ENCODE peak calls at places on chromosomes 7 and 10, in six cellular contexts. One of them, this sample, is unnamed.

GRCh38 chr10:132964231-132964630 is 21.9 kb upstream of the CFAP46 start:
- DNase-seq in WTC11: no peak
- DNase-seq in fibroblast of mammary gland: no peak
- DNase-seq in H7: no peak
- DNase-seq in cardiac muscle cell: no peak
- DNase-seq in nucleus accumbens: no peak
- DNase-seq in this sample: no peak

GRCh38 chr7:85186521-85187241 is at the start of gene SEMA3D:
- DNase-seq in cardiac muscle cell: peak
- DNase-seq in WTC11: peak
- DNase-seq in fibroblast of mammary gland: peak
- DNase-seq in H7: peak
- DNase-seq in nucleus accumbens: peak
- DNase-seq in this sample: peak

GRCh38 chr10:72925951-72926465 is 28.6 kb downstream of the PLA2G12B start:
- DNase-seq in nucleus accumbens: no peak
- DNase-seq in cardiac muscle cell: no peak
- DNase-seq in WTC11: no peak
- DNase-seq in H7: no peak
- DNase-seq in fibroblast of mammary gland: no peak
- DNase-seq in this sample: no peak

GRCh38 chr10:45495438-45496152 is 121.6 kb downstream of the ALOX5 start:
- DNase-seq in H7: no peak
- DNase-seq in fibroblast of mammary gland: peak
- DNase-seq in nucleus accumbens: no peak
- DNase-seq in WTC11: no peak
- DNase-seq in cardiac muscle cell: no peak
- DNase-seq in this sample: no peak

GRCh38 chr7:102203218-102203617 is 83.5 kb upstream of the SH2B2 start:
- DNase-seq in WTC11: no peak
- DNase-seq in nucleus accumbens: no peak
- DNase-seq in H7: no peak
- DNase-seq in cardiac muscle cell: no peak
- DNase-seq in fibroblast of mammary gland: peak
- DNase-seq in this sample: no peak

GRCh38 chr10:99548041-99548530 is 15.3 kb downstream of the NKX2-3 start:
- DNase-seq in cardiac muscle cell: no peak
- DNase-seq in WTC11: peak
- DNase-seq in fibroblast of mammary gland: peak
- DNase-seq in nucleus accumbens: no peak
- DNase-seq in H7: peak
- DNase-seq in this sample: no peak

GRCh38 chr7:2738110-2738509 is 50.1 kb downstream of the AMZ1 start:
- DNase-seq in nucleus accumbens: no peak
- DNase-seq in H7: peak
- DNase-seq in WTC11: peak
- DNase-seq in fibroblast of mammary gland: peak
- DNase-seq in cardiac muscle cell: no peak
- DNase-seq in this sample: no peak

GRCh38 chr7:47045169-47045568 is 536.7 kb downstream of the TNS3 start:
- DNase-seq in nucleus accumbens: no peak
- DNase-seq in WTC11: no peak
- DNase-seq in cardiac muscle cell: peak
- DNase-seq in fibroblast of mammary gland: no peak
- DNase-seq in H7: no peak
- DNase-seq in this sample: no peak

GRCh38 chr7:18610331-18610948 is 114.9 kb downstream of the HDAC9 start:
- DNase-seq in H7: peak
- DNase-seq in cardiac muscle cell: peak
- DNase-seq in fibroblast of mammary gland: peak
- DNase-seq in nucleus accumbens: no peak
- DNase-seq in WTC11: peak
- DNase-seq in this sample: peak

GRCh38 chr10:103706760-103707159 is 148.6 kb downstream of the SH3PXD2A start:
- DNase-seq in cardiac muscle cell: no peak
- DNase-seq in nucleus accumbens: no peak
- DNase-seq in fibroblast of mammary gland: no peak
- DNase-seq in WTC11: no peak
- DNase-seq in H7: peak
- DNase-seq in this sample: peak

GRCh38 chr7:120996333-120996982 is 7.9 kb downstream of the CPED1 start:
- DNase-seq in H7: no peak
- DNase-seq in WTC11: no peak
- DNase-seq in nucleus accumbens: no peak
- DNase-seq in fibroblast of mammary gland: peak
- DNase-seq in cardiac muscle cell: no peak
- DNase-seq in this sample: no peak

GRCh38 chr10:17607603-17608332 is 9.4 kb downstream of the HACD1 start:
- DNase-seq in nucleus accumbens: no peak
- DNase-seq in WTC11: no peak
- DNase-seq in cardiac muscle cell: peak
- DNase-seq in fibroblast of mammary gland: peak
- DNase-seq in H7: peak
- DNase-seq in this sample: peak

GRCh38 chr7:91527460-91527859 is 263.2 kb downstream of the FZD1 start:
- DNase-seq in nucleus accumbens: no peak
- DNase-seq in WTC11: no peak
- DNase-seq in fibroblast of mammary gland: no peak
- DNase-seq in cardiac muscle cell: no peak
- DNase-seq in H7: no peak
- DNase-seq in this sample: no peak

GRCh38 chr10:3777876-3778707 is 6.9 kb downstream of the KLF6 start:
- DNase-seq in fibroblast of mammary gland: peak
- DNase-seq in WTC11: no peak
- DNase-seq in cardiac muscle cell: no peak
- DNase-seq in nucleus accumbens: no peak
- DNase-seq in H7: no peak
- DNase-seq in this sample: peak

GRCh38 chr7:106177738-106178592 is 65.9 kb upstream of the SYPL1 start:
- DNase-seq in WTC11: no peak
- DNase-seq in H7: no peak
- DNase-seq in fibroblast of mammary gland: no peak
- DNase-seq in cardiac muscle cell: no peak
- DNase-seq in nucleus accumbens: no peak
- DNase-seq in this sample: no peak

GRCh38 chr10:56068040-56068439 is 293.0 kb downstream of the ZWINT start:
- DNase-seq in fibroblast of mammary gland: no peak
- DNase-seq in nucleus accumbens: no peak
- DNase-seq in cardiac muscle cell: no peak
- DNase-seq in WTC11: no peak
- DNase-seq in H7: no peak
- DNase-seq in this sample: no peak

GRCh38 chr10:59894114-59894513 is 12.2 kb downstream of the CCDC6 start:
- DNase-seq in cardiac muscle cell: no peak
- DNase-seq in H7: no peak
- DNase-seq in WTC11: no peak
- DNase-seq in fibroblast of mammary gland: peak
- DNase-seq in nucleus accumbens: peak
- DNase-seq in this sample: no peak

GRCh38 chr7:40599836-40600235 is 465.0 kb downstream of the SUGCT start:
- DNase-seq in nucleus accumbens: no peak
- DNase-seq in WTC11: no peak
- DNase-seq in cardiac muscle cell: no peak
- DNase-seq in H7: no peak
- DNase-seq in fibroblast of mammary gland: no peak
- DNase-seq in this sample: no peak

GRCh38 chr10:130878131-130878530 is 433.4 kb downstream of the TCERG1L start:
- DNase-seq in H7: no peak
- DNase-seq in cardiac muscle cell: no peak
- DNase-seq in fibroblast of mammary gland: no peak
- DNase-seq in nucleus accumbens: no peak
- DNase-seq in WTC11: no peak
- DNase-seq in this sample: no peak

This sample was measured in trophoblast cell.